ENCODE peak calls at places on chromosomes 3 and 15, in five cellular contexts. One of them, this sample, is unnamed.

GRCh38 chr3:4835616-4836043 is 143.6 kb upstream of the BHLHE40 start:
- DNase-seq in tibial nerve: no peak
- DNase-seq in left lung: no peak
- DNase-seq in endothelial cell of umbilical vein: peak; percentile 40
- DNase-seq in CD4-positive, alpha-beta memory T cell: peak; percentile 32
- DNase-seq in this sample: no peak

GRCh38 chr3:194985031-194985578 is 285.9 kb downstream of the XXYLT1 start:
- DNase-seq in CD4-positive, alpha-beta memory T cell: no peak
- DNase-seq in endothelial cell of umbilical vein: no peak
- DNase-seq in left lung: peak; percentile 77
- DNase-seq in tibial nerve: peak; percentile 37
- DNase-seq in this sample: peak; percentile 81

GRCh38 chr15:78103406-78104118 is 11.2 kb downstream of the SH2D7 start:
- DNase-seq in endothelial cell of umbilical vein: no peak
- DNase-seq in CD4-positive, alpha-beta memory T cell: peak; percentile 64
- DNase-seq in left lung: peak; percentile 42
- DNase-seq in tibial nerve: no peak
- DNase-seq in this sample: peak; percentile 63

GRCh38 chr3:127920738-127921137 is 5.7 kb downstream of the KBTBD12 start:
- DNase-seq in endothelial cell of umbilical vein: no peak
- DNase-seq in tibial nerve: no peak
- DNase-seq in CD4-positive, alpha-beta memory T cell: no peak
- DNase-seq in left lung: no peak
- DNase-seq in this sample: peak; percentile 70

GRCh38 chr3:59502806-59503205 is 453.0 kb upstream of the CFAP20DC start:
- DNase-seq in CD4-positive, alpha-beta memory T cell: no peak
- DNase-seq in left lung: no peak
- DNase-seq in tibial nerve: no peak
- DNase-seq in endothelial cell of umbilical vein: no peak
- DNase-seq in this sample: no peak

GRCh38 chr3:170226426-170226960 is 4.3 kb downstream of the PRKCI start:
- DNase-seq in endothelial cell of umbilical vein: no peak
- DNase-seq in left lung: no peak
- DNase-seq in CD4-positive, alpha-beta memory T cell: no peak
- DNase-seq in tibial nerve: no peak
- DNase-seq in this sample: no peak

GRCh38 chr3:154220462-154220861 is 99.3 kb downstream of the ARHGEF26 start:
- DNase-seq in CD4-positive, alpha-beta memory T cell: no peak
- DNase-seq in endothelial cell of umbilical vein: no peak
- DNase-seq in tibial nerve: no peak
- DNase-seq in left lung: peak; percentile 65
- DNase-seq in this sample: no peak

GRCh38 chr15:66802087-66803001 is 100.3 kb downstream of the SMAD6 start:
- DNase-seq in CD4-positive, alpha-beta memory T cell: no peak
- DNase-seq in left lung: no peak
- DNase-seq in endothelial cell of umbilical vein: peak; percentile 46
- DNase-seq in tibial nerve: no peak
- DNase-seq in this sample: no peak

GRCh38 chr3:115975353-115975752 is 352.0 kb downstream of the GAP43 start:
- DNase-seq in CD4-positive, alpha-beta memory T cell: no peak
- DNase-seq in left lung: no peak
- DNase-seq in endothelial cell of umbilical vein: no peak
- DNase-seq in tibial nerve: no peak
- DNase-seq in this sample: no peak

GRCh38 chr3:170049146-170050000 is 11.6 kb downstream of the GPR160 start:
- DNase-seq in left lung: peak; percentile 58
- DNase-seq in endothelial cell of umbilical vein: peak; percentile 30
- DNase-seq in tibial nerve: no peak
- DNase-seq in CD4-positive, alpha-beta memory T cell: no peak
- DNase-seq in this sample: peak; percentile 67

GRCh38 chr15:47289667-47290066 is 427.6 kb upstream of the SEMA6D start:
- DNase-seq in left lung: no peak
- DNase-seq in tibial nerve: no peak
- DNase-seq in endothelial cell of umbilical vein: no peak
- DNase-seq in CD4-positive, alpha-beta memory T cell: no peak
- DNase-seq in this sample: no peak

GRCh38 chr3:160841455-160841854 is 85.4 kb downstream of the PPM1L start:
- DNase-seq in tibial nerve: no peak
- DNase-seq in endothelial cell of umbilical vein: no peak
- DNase-seq in left lung: no peak
- DNase-seq in CD4-positive, alpha-beta memory T cell: no peak
- DNase-seq in this sample: no peak

GRCh38 chr15:55879181-55879580 is 114.2 kb downstream of the NEDD4 start:
- DNase-seq in endothelial cell of umbilical vein: peak; percentile 63
- DNase-seq in tibial nerve: no peak
- DNase-seq in CD4-positive, alpha-beta memory T cell: no peak
- DNase-seq in left lung: no peak
- DNase-seq in this sample: no peak

GRCh38 chr15:84572231-84572630 is 28.6 kb upstream of the ZSCAN2 start:
- DNase-seq in tibial nerve: no peak
- DNase-seq in CD4-positive, alpha-beta memory T cell: no peak
- DNase-seq in left lung: no peak
- DNase-seq in endothelial cell of umbilical vein: no peak
- DNase-seq in this sample: no peak

GRCh38 chr15:28273468-28273867 is 48.5 kb downstream of the HERC2 start:
- DNase-seq in tibial nerve: no peak
- DNase-seq in endothelial cell of umbilical vein: peak; percentile 38
- DNase-seq in left lung: no peak
- DNase-seq in CD4-positive, alpha-beta memory T cell: no peak
- DNase-seq in this sample: no peak

GRCh38 chr15:89781891-89782618 is 5.9 kb downstream of the MESP2 start:
- DNase-seq in left lung: no peak
- DNase-seq in tibial nerve: no peak
- DNase-seq in CD4-positive, alpha-beta memory T cell: no peak
- DNase-seq in endothelial cell of umbilical vein: no peak
- DNase-seq in this sample: peak; percentile 62

GRCh38 chr3:188824596-188824995 is 347.2 kb upstream of the TPRG1 start:
- DNase-seq in tibial nerve: no peak
- DNase-seq in left lung: no peak
- DNase-seq in CD4-positive, alpha-beta memory T cell: no peak
- DNase-seq in endothelial cell of umbilical vein: no peak
- DNase-seq in this sample: no peak

GRCh38 chr3:30263921-30264313 is 342.5 kb upstream of the TGFBR2 start:
- DNase-seq in left lung: no peak
- DNase-seq in tibial nerve: no peak
- DNase-seq in endothelial cell of umbilical vein: no peak
- DNase-seq in CD4-positive, alpha-beta memory T cell: no peak
- DNase-seq in this sample: no peak

GRCh38 chr3:160540546-160540945 is 24.8 kb downstream of the KPNA4 start:
- DNase-seq in tibial nerve: no peak
- DNase-seq in endothelial cell of umbilical vein: no peak
- DNase-seq in CD4-positive, alpha-beta memory T cell: no peak
- DNase-seq in left lung: no peak
- DNase-seq in this sample: no peak

GRCh38 chr3:4976109-4976508 is 3.1 kb upstream of the BHLHE40 start:
- DNase-seq in left lung: peak; percentile 85
- DNase-seq in CD4-positive, alpha-beta memory T cell: no peak
- DNase-seq in tibial nerve: no peak
- DNase-seq in endothelial cell of umbilical vein: peak; percentile 69
- DNase-seq in this sample: peak; percentile 75

GRCh38 chr3:176978441-176978840 is 218.8 kb downstream of the TBL1XR1 start:
- DNase-seq in left lung: no peak
- DNase-seq in tibial nerve: no peak
- DNase-seq in CD4-positive, alpha-beta memory T cell: no peak
- DNase-seq in endothelial cell of umbilical vein: peak; percentile 34
- DNase-seq in this sample: no peak

GRCh38 chr15:74594455-74594854 is 21.2 kb upstream of the CLK3 start:
- DNase-seq in endothelial cell of umbilical vein: no peak
- DNase-seq in left lung: no peak
- DNase-seq in CD4-positive, alpha-beta memory T cell: no peak
- DNase-seq in tibial nerve: no peak
- DNase-seq in this sample: no peak

GRCh38 chr15:62404194-62404985 is 239.3 kb upstream of the C2CD4B start:
- DNase-seq in left lung: no peak
- DNase-seq in endothelial cell of umbilical vein: no peak
- DNase-seq in tibial nerve: no peak
- DNase-seq in CD4-positive, alpha-beta memory T cell: no peak
- DNase-seq in this sample: no peak

GRCh38 chr3:71961378-71961777 is 176.4 kb upstream of the PROK2 start:
- DNase-seq in tibial nerve: no peak
- DNase-seq in endothelial cell of umbilical vein: no peak
- DNase-seq in CD4-positive, alpha-beta memory T cell: no peak
- DNase-seq in left lung: no peak
- DNase-seq in this sample: no peak

GRCh38 chr3:137778941-137779340 is 14.8 kb downstream of the SOX14 start:
- DNase-seq in endothelial cell of umbilical vein: no peak
- DNase-seq in CD4-positive, alpha-beta memory T cell: no peak
- DNase-seq in left lung: no peak
- DNase-seq in tibial nerve: no peak
- DNase-seq in this sample: no peak

GRCh38 chr3:133670525-133670995 is 8.8 kb upstream of the TOPBP1 start:
- DNase-seq in CD4-positive, alpha-beta memory T cell: no peak
- DNase-seq in left lung: no peak
- DNase-seq in endothelial cell of umbilical vein: no peak
- DNase-seq in tibial nerve: no peak
- DNase-seq in this sample: no peak

GRCh38 chr3:81218023-81218422 is 543.4 kb downstream of the GBE1 start:
- DNase-seq in CD4-positive, alpha-beta memory T cell: no peak
- DNase-seq in tibial nerve: no peak
- DNase-seq in left lung: no peak
- DNase-seq in endothelial cell of umbilical vein: peak; percentile 41
- DNase-seq in this sample: peak; percentile 3

GRCh38 chr15:70490148-70490837 is 273.1 kb downstream of the UACA start:
- DNase-seq in endothelial cell of umbilical vein: no peak
- DNase-seq in CD4-positive, alpha-beta memory T cell: no peak
- DNase-seq in tibial nerve: no peak
- DNase-seq in left lung: no peak
- DNase-seq in this sample: no peak

GRCh38 chr15:62110000-62110851 is 43.4 kb downstream of the C2CD4A start:
- DNase-seq in CD4-positive, alpha-beta memory T cell: no peak
- DNase-seq in tibial nerve: no peak
- DNase-seq in left lung: no peak
- DNase-seq in endothelial cell of umbilical vein: peak; percentile 95
- DNase-seq in this sample: peak; percentile 46

GRCh38 chr3:194855025-194855391 is 169.3 kb downstream of the FAM43A start:
- DNase-seq in endothelial cell of umbilical vein: no peak
- DNase-seq in tibial nerve: no peak
- DNase-seq in CD4-positive, alpha-beta memory T cell: no peak
- DNase-seq in left lung: no peak
- DNase-seq in this sample: peak; percentile 94

GRCh38 chr3:42685363-42685881 is at the start of gene KLHL40:
- DNase-seq in CD4-positive, alpha-beta memory T cell: no peak
- DNase-seq in endothelial cell of umbilical vein: no peak
- DNase-seq in left lung: peak; percentile 15
- DNase-seq in tibial nerve: no peak
- DNase-seq in this sample: no peak
- H3K4me3 ChIP-seq in CD4-positive, alpha-beta memory T cell: no peak within 1 kb of the TSS
- H3K4me3 ChIP-seq in endothelial cell of umbilical vein: no peak within 1 kb of the TSS
- H3K4me3 ChIP-seq in left lung: no peak within 1 kb of the TSS
- H3K4me3 ChIP-seq in tibial nerve: peak within 1 kb of the TSS; percentile 37
- H3K4me3 ChIP-seq in this sample: no peak within 1 kb of the TSS

DNA sequence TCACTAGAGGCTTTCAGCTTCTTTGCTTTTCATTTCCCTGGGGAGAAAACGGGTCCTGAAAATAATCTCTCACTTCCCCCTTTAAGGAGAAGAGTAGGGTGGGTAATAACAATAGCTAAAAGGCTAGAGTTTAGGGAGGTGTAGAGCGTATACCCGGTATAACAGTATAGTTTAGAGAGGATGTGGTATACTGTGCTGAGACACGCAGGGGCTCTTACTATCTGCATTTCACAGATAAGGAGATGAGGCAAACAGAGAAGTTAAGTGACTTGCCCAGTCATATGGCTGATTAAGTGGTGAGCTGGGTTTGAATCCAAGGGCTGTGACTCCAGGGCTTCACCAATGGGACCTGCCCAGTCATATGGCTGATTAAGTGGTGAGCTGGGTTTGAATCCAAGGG is 15.0 kb upstream of the KCNMB3 start:
- DNase-seq in endothelial cell of umbilical vein: no peak
- DNase-seq in CD4-positive, alpha-beta memory T cell: no peak
- DNase-seq in left lung: no peak
- DNase-seq in tibial nerve: no peak
- DNase-seq in this sample: no peak
- H3K27ac ChIP-seq in endothelial cell of umbilical vein: no peak overlapping the region
- H3K27ac ChIP-seq in CD4-positive, alpha-beta memory T cell: no peak overlapping the region
- H3K27ac ChIP-seq in left lung: no peak overlapping the region
- H3K27ac ChIP-seq in tibial nerve: no peak overlapping the region
- H3K27ac ChIP-seq in this sample: no peak overlapping the region

GRCh38 chr15:25208735-25209134 is 230.1 kb downstream of the UBE3A start:
- DNase-seq in endothelial cell of umbilical vein: no peak
- DNase-seq in left lung: no peak
- DNase-seq in tibial nerve: no peak
- DNase-seq in CD4-positive, alpha-beta memory T cell: no peak
- DNase-seq in this sample: no peak
- H3K9me3 ChIP-seq in endothelial cell of umbilical vein: peaks cover 19% of the 10 kb centered on the region
- H3K9me3 ChIP-seq in left lung: peaks cover 100% of the 10 kb centered on the region
- H3K9me3 ChIP-seq in tibial nerve: no peaks in the 10 kb centered on the region
- H3K9me3 ChIP-seq in CD4-positive, alpha-beta memory T cell: no peaks in the 10 kb centered on the region
- H3K9me3 ChIP-seq in this sample: peaks cover 13% of the 10 kb centered on the region

GRCh38 chr15:29819979-29820801 is 2.1 kb downstream of the TJP1 start:
- DNase-seq in tibial nerve: no peak
- DNase-seq in endothelial cell of umbilical vein: peak; percentile 62
- DNase-seq in CD4-positive, alpha-beta memory T cell: no peak
- DNase-seq in left lung: no peak
- DNase-seq in this sample: no peak
- H3K4me3 ChIP-seq in tibial nerve: peak overlapping the region; percentile 85
- H3K4me3 ChIP-seq in endothelial cell of umbilical vein: peak overlapping the region; percentile 98
- H3K4me3 ChIP-seq in CD4-positive, alpha-beta memory T cell: no peak overlapping the region
- H3K4me3 ChIP-seq in left lung: peak overlapping the region; percentile 73
- H3K4me3 ChIP-seq in this sample: no peak overlapping the region

GRCh38 chr3:150663461-150663860 is 40.3 kb downstream of the ERICH6 start:
- DNase-seq in tibial nerve: no peak
- DNase-seq in endothelial cell of umbilical vein: no peak
- DNase-seq in CD4-positive, alpha-beta memory T cell: no peak
- DNase-seq in left lung: no peak
- DNase-seq in this sample: no peak

GRCh38 chr3:150666167-150666566 is 37.6 kb downstream of the ERICH6 start:
- DNase-seq in endothelial cell of umbilical vein: no peak
- DNase-seq in CD4-positive, alpha-beta memory T cell: peak; percentile 6
- DNase-seq in left lung: no peak
- DNase-seq in tibial nerve: no peak
- DNase-seq in this sample: peak; percentile 39

DNA sequence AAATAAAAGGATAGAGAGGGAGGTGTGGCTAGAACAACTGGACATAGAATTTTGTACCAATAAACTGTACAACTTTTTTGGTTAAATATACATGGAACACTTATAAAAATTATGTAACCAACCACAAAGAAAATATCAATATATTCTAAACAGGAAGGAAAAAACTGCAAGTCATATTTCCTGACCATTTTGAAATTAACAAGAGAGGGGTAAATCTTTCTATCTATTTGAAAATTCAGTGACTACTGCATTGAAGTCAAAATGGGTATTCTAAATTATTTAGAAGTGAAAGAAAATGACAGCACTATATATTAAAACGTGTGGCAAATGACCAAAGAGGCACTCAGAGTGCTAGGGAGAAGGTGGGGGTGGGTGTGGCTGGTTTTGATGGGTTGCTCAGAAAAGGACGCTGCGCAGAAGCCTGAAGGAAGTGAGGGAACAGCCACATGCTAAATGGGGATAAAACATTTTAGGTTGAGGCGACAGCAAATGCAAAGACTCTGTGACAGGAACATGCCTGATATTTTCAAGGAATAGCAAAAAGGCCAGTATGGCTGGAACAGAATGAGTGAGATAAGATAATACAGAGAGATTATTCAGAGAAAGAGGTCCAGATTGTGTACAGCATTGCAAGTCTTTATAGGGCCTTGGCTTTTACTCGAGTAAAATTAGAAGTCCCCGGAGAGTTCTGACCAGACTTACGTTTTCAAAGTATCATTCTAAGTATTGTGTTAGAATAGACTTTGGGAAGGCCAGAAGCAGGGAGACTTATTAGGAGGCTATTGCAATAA is 41.1 kb downstream of the ERICH6 start:
- DNase-seq in left lung: no peak
- DNase-seq in CD4-positive, alpha-beta memory T cell: no peak
- DNase-seq in tibial nerve: no peak
- DNase-seq in endothelial cell of umbilical vein: no peak
- DNase-seq in this sample: no peak
- H3K27ac ChIP-seq in left lung: no peak overlapping the region
- H3K27ac ChIP-seq in CD4-positive, alpha-beta memory T cell: no peak overlapping the region
- H3K27ac ChIP-seq in tibial nerve: no peak overlapping the region
- H3K27ac ChIP-seq in endothelial cell of umbilical vein: no peak overlapping the region
- H3K27ac ChIP-seq in this sample: no peak overlapping the region